ENCODE peak calls at places on chromosomes 2 and 18, in four cellular contexts. Y is endodermal cell, T is H1, L is breast epithelium. F is an unnamed sample.

GRCh38 chr2:37619230-37619956 is 52.0 kb downstream of the CDC42EP3 start:
- DNase-seq in T (no peak), Y (no peak), L (no peak), F (no peak)

GRCh38 chr2:101467306-101467705 is 7.6 kb downstream of the RFX8 start:
- DNase-seq in L (no peak), Y (peak; percentile 89), T (peak; percentile 48), F (no peak)

GRCh38 chr2:201500534-201500933 is 49.0 kb downstream of the STRADB start:
- DNase-seq in L (no peak), Y (no peak), T (no peak), F (no peak)

GRCh38 chr2:121694398-121695178 is 42.1 kb downstream of the NIFK start:
- DNase-seq in Y (peak; percentile 76), L (no peak), T (no peak), F (peak; percentile 69)

GRCh38 chr2:6866239-6866745 is 585 bp upstream of the CMPK2 start:
- DNase-seq in Y (peak; percentile 82), T (no peak), L (no peak), F (no peak)

GRCh38 chr2:215003001-215003400 is 135.4 kb downstream of the ABCA12 start:
- DNase-seq in T (no peak), Y (no peak), L (no peak), F (no peak)

GRCh38 chr2:48269126-48269822 is 260.7 kb upstream of the STON1 start:
- DNase-seq in L (no peak), T (no peak), Y (no peak), F (no peak)

GRCh38 chr2:149166958-149167810 is 128.7 kb downstream of the LYPD6B start:
- DNase-seq in Y (no peak), T (no peak), L (no peak), F (no peak)

GRCh38 chr18:6088432-6088831 is 193.1 kb upstream of the TMEM200C start:
- DNase-seq in L (no peak), Y (no peak), T (no peak), F (no peak)

GRCh38 chr2:148968776-148969175 is 69.7 kb upstream of the LYPD6B start:
- DNase-seq in L (no peak), T (no peak), Y (no peak), F (no peak)

GRCh38 chr2:205776139-205776538 is 93.8 kb downstream of the NRP2 start:
- DNase-seq in T (peak; percentile 96), Y (peak; percentile 97), L (no peak), F (no peak)

GRCh38 chr2:71938659-71939587 is 208.7 kb downstream of the CYP26B1 start:
- DNase-seq in L (no peak), T (peak; percentile 24), Y (peak; percentile 29), F (no peak)

GRCh38 chr2:144362401-144362800 is 157.5 kb downstream of the ZEB2 start:
- DNase-seq in T (no peak), Y (no peak), L (no peak), F (no peak)

GRCh38 chr2:222514901-222515300 is 90.6 kb downstream of the SGPP2 start:
- DNase-seq in Y (no peak), L (no peak), T (no peak), F (no peak)

GRCh38 chr2:233380132-233381012 is 26.1 kb downstream of the DGKD start:
- DNase-seq in L (no peak), Y (no peak), T (no peak), F (peak; percentile 38)

GRCh38 chr2:212227755-212228154 is 310.8 kb downstream of the ERBB4 start:
- DNase-seq in T (no peak), Y (no peak), L (peak; percentile 32), F (no peak)

GRCh38 chr18:56447972-56448371 is 190.4 kb downstream of the TXNL1 start:
- DNase-seq in Y (no peak), L (no peak), T (no peak), F (no peak)

GRCh38 chr2:844725-845124 is 105.9 kb upstream of the SNTG2 start:
- DNase-seq in T (no peak), Y (peak; percentile 0), L (no peak), F (no peak)

GRCh38 chr18:47968006-47968676 is 37.7 kb upstream of the SMAD2 start:
- DNase-seq in L (no peak), Y (peak; percentile 87), T (no peak), F (no peak)

GRCh38 chr2:127770973-127771735 is 39.8 kb downstream of the WDR33 start:
- DNase-seq in T (no peak), L (no peak), Y (no peak), F (no peak)

GRCh38 chr2:27264753-27265535 is 2.1 kb upstream of the SLC30A3 start:
- DNase-seq in Y (peak; percentile 95), L (no peak), T (peak; percentile 89), F (no peak)

GRCh38 chr2:197286805-197287595 is 23.6 kb downstream of the ANKRD44 start:
- DNase-seq in Y (no peak), T (no peak), L (peak; percentile 48), F (no peak)

GRCh38 chr18:40868110-40868858 is 1086.8 kb upstream of the PIK3C3 start:
- DNase-seq in L (no peak), Y (no peak), T (no peak), F (no peak)

GRCh38 chr18:54444309-54444914 is 86.7 kb downstream of the C18orf54 start:
- DNase-seq in T (peak; percentile 81), Y (peak; percentile 92), L (no peak), F (no peak)

GRCh38 chr18:10519999-10520935 is 5.6 kb upstream of the NAPG start:
- DNase-seq in Y (peak; percentile 92), T (peak; percentile 68), L (peak; percentile 79), F (peak; percentile 92)

GRCh38 chr2:164621761-164622105 is 451 bp upstream of the GRB14 start:
- DNase-seq in L (no peak), Y (peak; percentile 78), T (peak; percentile 59), F (no peak)

GRCh38 chr2:176163655-176164021 is 6.5 kb downstream of the HOXD3 start:
- DNase-seq in L (no peak), Y (peak; percentile 60), T (no peak), F (no peak)

GRCh38 chr2:108444941-108445840 is 3.8 kb upstream of the GCC2 start:
- DNase-seq in T (no peak), L (no peak), Y (peak; percentile 53), F (no peak)

GRCh38 chr18:53799134-53799533 is 425.3 kb downstream of the MBD2 start:
- DNase-seq in L (no peak), T (no peak), Y (no peak), F (no peak)

GRCh38 chr2:207161724-207162123 is 4.0 kb downstream of the KLF7 start:
- DNase-seq in L (no peak), T (no peak), Y (no peak), F (no peak)

GRCh38 chr2:133941666-133942065 is 312.2 kb upstream of the MGAT5 start:
- DNase-seq in T (no peak), L (no peak), Y (no peak), F (no peak)

GRCh38 chr2:113116100-113116958 is 11.1 kb upstream of the IL1RN start:
- DNase-seq in L (no peak), T (peak; percentile 8), Y (no peak), F (no peak)

GRCh38 chr2:234725528-234726264 is 226.1 kb upstream of the SH3BP4 start:
- DNase-seq in T (no peak), Y (no peak), L (no peak), F (no peak)

GRCh38 chr2:192414794-192415193 is 220.1 kb upstream of the TMEFF2 start:
- DNase-seq in T (no peak), L (no peak), Y (no peak), F (no peak)

GRCh38 chr2:9234680-9235387 is 28.2 kb downstream of the ASAP2 start:
- DNase-seq in L (no peak), T (no peak), Y (no peak), F (peak; percentile 82)

GRCh38 chr18:3710712-3711269 is 260.8 kb downstream of the TGIF1 start:
- DNase-seq in Y (no peak), L (peak; percentile 39), T (no peak), F (peak; percentile 31)

GRCh38 chr2:70906439-70907018 is 29.2 kb upstream of the ATP6V1B1 start:
- DNase-seq in T (peak; percentile 48), Y (peak; percentile 47), L (no peak), F (no peak)

GRCh38 chr2:38748857-38749804 is 2.0 kb downstream of the SRSF7 start:
- DNase-seq in T (no peak), Y (no peak), L (no peak), F (no peak)

GRCh38 chr2:221850076-221850475 is 278.0 kb upstream of the EPHA4 start:
- DNase-seq in Y (no peak), L (no peak), T (no peak), F (no peak)

GRCh38 chr2:8849322-8849721 is 11.9 kb upstream of the KIDINS220 start:
- DNase-seq in L (no peak), Y (no peak), T (no peak), F (no peak)

GRCh38 chr18:79791141-79791972 is 6.4 kb upstream of the KCNG2 start:
- DNase-seq in T (no peak), L (peak; percentile 65), Y (no peak), F (no peak)
- H3K4me3 ChIP-seq in T (no peak overlapping the region), L (peak overlapping the region; percentile 23), Y (no peak overlapping the region), F (no peak overlapping the region)

GRCh38 chr2:74499940-74500577 is 656 bp upstream of the LBX2 start:
- DNase-seq in Y (peak; percentile 50), T (peak; percentile 58), L (no peak), F (no peak)
- H3K4me3 ChIP-seq in Y (peak overlapping the region; percentile 75), T (peak overlapping the region; percentile 39), L (no peak overlapping the region), F (no peak overlapping the region)

GRCh38 chr2:85255813-85256581 is 71.8 kb downstream of the TGOLN2 start:
- DNase-seq in L (peak; percentile 76), Y (peak; percentile 94), T (peak; percentile 81), F (peak; percentile 76)

GRCh38 chr2:85253890-85254289 is 73.9 kb downstream of the TGOLN2 start:
- DNase-seq in L (no peak), T (no peak), Y (peak; percentile 49), F (no peak)

GRCh38 chr2:85257359-85258193 is 70.2 kb downstream of the TGOLN2 start:
- DNase-seq in T (no peak), Y (no peak), L (no peak), F (peak; percentile 74)

GRCh38 chr2:85255456-85255812 is 72.4 kb downstream of the TGOLN2 start:
- DNase-seq in Y (no peak), L (no peak), T (no peak), F (no peak)

GRCh38 chr2:85254540-85255261 is 73.1 kb downstream of the TGOLN2 start:
- DNase-seq in L (no peak), T (no peak), Y (peak; percentile 56), F (no peak)
- H3K4me3 ChIP-seq in L (no peak overlapping the region), T (no peak overlapping the region), Y (no peak overlapping the region), F (no peak overlapping the region)

DNA sequence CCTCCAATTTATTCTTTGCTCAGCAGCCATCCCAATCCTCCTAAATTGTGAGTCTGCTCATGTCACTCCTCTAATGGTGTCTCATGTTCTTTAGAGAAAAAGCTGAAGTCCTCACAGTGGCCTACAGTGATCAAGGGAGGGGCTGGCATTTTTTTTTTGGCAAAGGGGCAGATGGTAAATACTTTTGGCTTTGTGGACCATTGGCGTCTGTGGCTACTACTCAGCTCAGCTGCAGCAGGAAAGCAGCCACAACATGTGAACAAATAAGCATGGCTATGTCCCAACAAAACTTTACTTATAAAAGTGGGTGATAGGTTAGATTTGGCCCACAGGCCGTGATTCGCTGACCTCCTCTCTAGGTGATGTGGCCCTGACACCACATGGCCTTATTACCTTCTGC is 368.9 kb downstream of the SLC4A3 start:
- DNase-seq in L (no peak), T (no peak), Y (no peak), F (no peak)
- H3K4me3 ChIP-seq in L (no peak overlapping the region), T (no peak overlapping the region), Y (no peak overlapping the region), F (no peak overlapping the region)

F was measured in ascending aorta.